ENCODE peak calls at places on chromosome 15, in five cellular contexts. F is psoas muscle, G is cardiac fibroblast, O is hepatocyte, T is AG10803. Y is an unnamed sample.

GRCh38 chr15:31481157-31481556 is 154.5 kb downstream of the KLF13 start:
- DNase-seq in F (no peak), G (no peak), O (no peak), T (no peak), Y (no peak)

GRCh38 chr15:99248000-99248727 is 1.2 kb downstream of the TTC23 start:
- DNase-seq in F (no peak), G (no peak), O (no peak), T (no peak), Y (no peak)

GRCh38 chr15:49466119-49466518 is 43.1 kb downstream of the FGF7 start:
- DNase-seq in F (no peak), G (no peak), O (no peak), T (no peak), Y (no peak)

GRCh38 chr15:58258501-58259274 is 120.5 kb downstream of the AQP9 start:
- DNase-seq in F (no peak), G (no peak), O (no peak), T (no peak), Y (no peak)

GRCh38 chr15:56608993-56609392 is 124.3 kb downstream of the ZNF280D start:
- DNase-seq in F (no peak), G (no peak), O (no peak), T (no peak), Y (no peak)

GRCh38 chr15:39125904-39126303 is 455.0 kb upstream of the THBS1 start:
- DNase-seq in F (no peak), G (peak), O (peak), T (peak), Y (peak)

GRCh38 chr15:100595964-100596363 is 6.0 kb downstream of the LINS1 start:
- DNase-seq in F (no peak), G (no peak), O (no peak), T (no peak), Y (no peak)

GRCh38 chr15:31591908-31592307 is 265.3 kb downstream of the KLF13 start:
- DNase-seq in F (no peak), G (no peak), O (no peak), T (no peak), Y (no peak)

GRCh38 chr15:40870716-40871115 is 3.3 kb downstream of the RHOV start:
- DNase-seq in F (no peak), G (no peak), O (no peak), T (no peak), Y (no peak)

GRCh38 chr15:93974804-93975481 is 256.4 kb upstream of the MCTP2 start:
- DNase-seq in F (no peak), G (peak), O (peak), T (peak), Y (peak)

GRCh38 chr15:68802373-68802772 is 18.3 kb downstream of the ANP32A start:
- DNase-seq in F (no peak), G (no peak), O (no peak), T (no peak), Y (no peak)

GRCh38 chr15:93973287-93973686 is 258.1 kb upstream of the MCTP2 start:
- DNase-seq in F (peak), G (no peak), O (no peak), T (no peak), Y (no peak)

GRCh38 chr15:63843901-63844317 is 10.2 kb upstream of the HERC1 start:
- DNase-seq in F (no peak), G (peak), O (peak), T (peak), Y (peak)

GRCh38 chr15:71114887-71115566 is at the start of gene THSD4:
- DNase-seq in F (peak), G (peak), O (peak), T (peak), Y (peak)

GRCh38 chr15:94412979-94413741 is 181.8 kb downstream of the MCTP2 start:
- DNase-seq in F (no peak), G (peak), O (peak), T (peak), Y (peak)

GRCh38 chr15:70559223-70559823 is 204.0 kb downstream of the UACA start:
- DNase-seq in F (peak), G (peak), O (peak), T (peak), Y (peak)

GRCh38 chr15:25790003-25790660 is 73.0 kb downstream of the ATP10A start:
- DNase-seq in F (peak), G (peak), O (peak), T (peak), Y (peak)

GRCh38 chr15:45521596-45522167 is 873 bp downstream of the SLC30A4 start:
- DNase-seq in F (no peak), G (no peak), O (peak), T (no peak), Y (no peak)

GRCh38 chr15:63380828-63381282 is 791 bp downstream of the CA12 start:
- DNase-seq in F (no peak), G (no peak), O (no peak), T (no peak), Y (no peak)

GRCh38 chr15:40344217-40344616 is 3.5 kb upstream of the CCDC9B start:
- DNase-seq in F (no peak), G (peak), O (no peak), T (peak), Y (no peak)

GRCh38 chr15:39735120-39735717 is 47.4 kb downstream of the FSIP1 start:
- DNase-seq in F (no peak), G (no peak), O (no peak), T (no peak), Y (no peak)

GRCh38 chr15:47715402-47715801 is 1.9 kb upstream of the SEMA6D start:
- DNase-seq in F (no peak), G (no peak), O (no peak), T (no peak), Y (no peak)

GRCh38 chr15:52483712-52484111 is 45.0 kb downstream of the MYO5A start:
- DNase-seq in F (no peak), G (peak), O (no peak), T (peak), Y (peak)

GRCh38 chr15:41474436-41474835 is 19.2 kb upstream of the ITPKA start:
- DNase-seq in F (no peak), G (no peak), O (no peak), T (no peak), Y (no peak)

GRCh38 chr15:62889141-62889661 is 153.3 kb upstream of the TPM1 start:
- DNase-seq in F (no peak), G (no peak), O (no peak), T (no peak), Y (peak)

GRCh38 chr15:28082891-28083688 is 16.0 kb downstream of the OCA2 start:
- DNase-seq in F (no peak), G (no peak), O (peak), T (no peak), Y (no peak)
- H3K4me3 ChIP-seq in F (no peak), G (no peak), O (no peak), T (no peak), Y (no peak)

DNA sequence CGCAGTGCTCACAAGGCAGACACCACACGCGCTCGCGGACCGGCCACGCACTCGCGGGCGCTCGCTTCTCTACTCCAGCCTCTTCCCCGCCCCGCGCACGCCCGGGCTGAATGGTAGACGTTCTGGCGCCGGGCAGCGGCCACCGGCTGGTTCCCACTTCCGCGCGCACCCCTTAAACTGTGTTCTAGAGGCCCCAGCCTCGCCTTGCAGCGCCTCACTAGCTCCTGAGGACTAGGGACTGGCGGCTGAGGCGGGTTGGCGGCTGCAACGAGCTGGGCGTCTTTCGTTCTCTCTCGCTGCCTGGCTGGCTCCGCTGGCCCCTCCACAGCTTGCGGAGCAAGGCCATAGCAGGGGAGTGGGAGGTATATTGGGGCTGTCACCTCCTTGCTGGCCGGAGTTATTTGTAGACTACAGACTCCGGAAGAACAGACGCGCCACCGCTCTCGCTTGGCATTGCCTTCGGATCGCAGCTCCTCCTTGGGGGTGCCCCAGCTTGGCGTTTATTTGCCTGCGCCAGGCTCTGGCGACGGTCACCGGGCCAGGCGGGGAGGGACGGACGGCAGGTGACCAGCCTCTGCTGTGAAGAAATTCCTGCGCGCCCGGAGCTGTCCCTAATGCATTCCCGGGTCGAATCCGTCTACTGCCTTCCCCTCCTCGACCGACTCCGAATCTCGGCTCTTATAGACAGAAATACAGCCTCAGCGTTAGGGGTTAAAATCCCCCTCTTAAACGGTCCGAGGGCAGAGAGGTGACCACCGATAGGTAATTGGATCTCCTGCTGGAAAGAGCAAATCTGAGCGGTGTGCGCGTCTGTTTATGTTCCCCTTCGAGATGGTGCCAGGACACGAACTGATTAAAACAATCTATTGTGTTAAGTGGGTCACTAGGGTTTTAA is 1.3 kb downstream of the GREM1 start:
- DNase-seq in F (no peak), G (no peak), O (peak), T (no peak), Y (peak)
- H3K4me3 ChIP-seq in F (peak), G (peak), O (peak), T (peak), Y (peak)

GRCh38 chr15:85618956-85619491 is 175.7 kb downstream of the KLHL25 start:
- DNase-seq in F (peak), G (peak), O (peak), T (peak), Y (peak)
- H3K4me3 ChIP-seq in F (peak), G (peak), O (no peak), T (peak), Y (no peak)

GRCh38 chr15:89463113-89463512 is 33.3 kb downstream of the RHCG start:
- DNase-seq in F (no peak), G (no peak), O (no peak), T (no peak), Y (no peak)
- H3K4me3 ChIP-seq in F (no peak), G (no peak), O (no peak), T (no peak), Y (no peak)

GRCh38 chr15:26967719-26968269 is 3.2 kb upstream of the GABRG3 start:
- DNase-seq in F (no peak), G (no peak), O (peak), T (peak), Y (peak)
- H3K4me3 ChIP-seq in F (no peak), G (no peak), O (peak), T (peak), Y (peak)

Y was measured in cardiac muscle cell.